ENCODE peak calls at places on chromosomes 12 and 14, in seven cellular contexts. K, V, R, D, L, C and U are unnamed samples.
A peak's percentile ranks its signal among the peaks of the same experiment; 100 is the strongest.

GRCh38 chr12:49545815-49546214 is 7.0 kb downstream of the KCNH3 start:
- DNase-seq in D (no peak), R (no peak), L (peak; percentile 6), K (no peak), V (no peak), C (no peak), U (no peak)

GRCh38 chr12:85253823-85254222 is 26.2 kb upstream of the ALX1 start:
- DNase-seq in K (no peak), V (no peak), C (no peak), L (no peak), D (no peak), R (no peak), U (no peak)

GRCh38 chr12:98238513-98238912 is 276.9 kb upstream of the TMPO start:
- DNase-seq in L (no peak), D (peak; percentile 76), K (no peak), C (peak; percentile 89), R (peak; percentile 31), V (peak; percentile 2), U (peak; percentile 52)

GRCh38 chr14:35932136-35932535 is 106.0 kb downstream of the BRMS1L start:
- DNase-seq in K (no peak), C (no peak), D (no peak), R (no peak), L (no peak), V (no peak), U (no peak)

GRCh38 chr12:118350908-118351592 is 21.7 kb downstream of the TAOK3 start:
- DNase-seq in V (no peak), R (no peak), L (no peak), K (no peak), D (no peak), C (no peak), U (no peak)

GRCh38 chr12:38601970-38602369 is 285.4 kb downstream of the ALG10B start:
- DNase-seq in L (no peak), V (no peak), D (no peak), C (no peak), K (no peak), R (no peak), U (no peak)

GRCh38 chr14:101928415-101928841 is 35.9 kb upstream of the DYNC1H1 start:
- DNase-seq in K (no peak), L (peak; percentile 48), R (no peak), D (no peak), V (no peak), C (no peak), U (no peak)

GRCh38 chr12:52200086-52200782 is 8.4 kb upstream of the KRT80 start:
- DNase-seq in C (no peak), R (no peak), D (no peak), L (peak; percentile 40), V (no peak), K (no peak), U (no peak)

GRCh38 chr12:90305379-90305778 is 596.7 kb upstream of the ATP2B1 start:
- DNase-seq in D (no peak), L (no peak), K (no peak), V (no peak), R (no peak), C (no peak), U (no peak)

GRCh38 chr12:98812225-98812624 is 167.1 kb downstream of the APAF1 start:
- DNase-seq in C (no peak), V (no peak), L (no peak), K (no peak), R (no peak), D (no peak), U (no peak)

GRCh38 chr12:47811581-47812484 is 7.9 kb downstream of the HDAC7 start:
- DNase-seq in R (peak; percentile 62), V (no peak), C (no peak), L (no peak), K (no peak), D (peak; percentile 80), U (peak; percentile 82)

GRCh38 chr12:39671898-39672875 is 52.6 kb upstream of the ABCD2 start:
- DNase-seq in L (no peak), V (no peak), C (no peak), R (no peak), D (no peak), K (no peak), U (no peak)

GRCh38 chr12:76552343-76552938 is 7.1 kb downstream of the OSBPL8 start:
- DNase-seq in R (no peak), C (no peak), K (no peak), L (no peak), D (peak; percentile 77), V (no peak), U (peak; percentile 22)

GRCh38 chr14:103530390-103530789 is 1.4 kb downstream of the TRMT61A start:
- DNase-seq in V (no peak), R (no peak), C (no peak), K (no peak), D (no peak), L (no peak), U (no peak)

DNA sequence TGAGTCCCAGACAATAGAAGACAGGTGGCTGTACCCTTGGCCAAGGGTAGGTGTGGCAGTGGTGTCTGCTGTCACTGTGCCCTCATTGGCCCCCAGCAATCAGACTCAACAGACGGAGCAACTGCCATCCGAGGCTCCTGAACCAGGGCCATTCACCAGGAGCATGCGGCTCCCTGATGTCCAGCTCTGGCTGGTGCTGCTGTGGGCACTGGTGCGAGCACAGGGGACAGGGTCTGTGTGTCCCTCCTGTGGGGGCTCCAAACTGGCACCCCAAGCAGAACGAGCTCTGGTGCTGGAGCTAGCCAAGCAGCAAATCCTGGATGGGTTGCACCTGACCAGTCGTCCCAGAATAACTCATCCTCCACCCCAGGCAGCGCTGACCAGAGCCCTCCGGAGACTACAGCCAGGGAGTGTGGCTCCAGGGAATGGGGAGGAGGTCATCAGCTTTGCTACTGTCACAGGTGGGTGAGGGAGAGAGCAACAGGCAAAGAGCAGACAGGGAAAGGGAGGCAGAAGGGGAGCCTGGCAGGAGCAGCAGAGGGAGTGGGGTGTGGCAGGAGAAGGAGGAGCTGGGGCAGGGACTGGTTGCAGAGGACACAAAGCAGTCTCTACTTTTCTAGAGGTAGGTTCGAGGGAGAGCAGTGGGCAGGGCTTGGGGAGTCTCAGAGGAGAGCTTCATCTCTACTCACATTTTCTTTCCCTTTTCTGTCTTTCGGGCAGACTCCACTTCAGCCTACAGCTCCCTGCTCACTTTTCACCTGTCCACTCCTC is 452 bp downstream of the INHBE start:
- DNase-seq in L (no peak), K (no peak), V (no peak), R (no peak), C (no peak), D (no peak), U (no peak)
- H3K4me3 ChIP-seq in L (no peak overlapping the region), K (peak overlapping the region; percentile 62), V (peak overlapping the region; percentile 44), R (peak overlapping the region; percentile 17), C (no peak overlapping the region), D (peak overlapping the region; percentile 42), U (peak overlapping the region; percentile 14)

GRCh38 chr12:11761869-11762567 is 112.5 kb downstream of the ETV6 start:
- DNase-seq in V (no peak), C (no peak), L (no peak), K (peak; percentile 66), D (no peak), R (no peak), U (no peak)

GRCh38 chr12:11765421-11765816 is 115.9 kb downstream of the ETV6 start:
- DNase-seq in R (no peak), D (peak; percentile 34), K (no peak), C (no peak), V (no peak), L (no peak), U (peak; percentile 39)

GRCh38 chr12:11763760-11764520 is 114.5 kb downstream of the ETV6 start:
- DNase-seq in D (peak; percentile 93), V (peak; percentile 72), L (no peak), C (no peak), R (peak; percentile 67), K (no peak), U (peak; percentile 72)

GRCh38 chr12:11759894-11760293 is 110.4 kb downstream of the ETV6 start:
- DNase-seq in C (no peak), V (no peak), L (no peak), D (peak; percentile 64), K (no peak), R (no peak), U (no peak)

DNA sequence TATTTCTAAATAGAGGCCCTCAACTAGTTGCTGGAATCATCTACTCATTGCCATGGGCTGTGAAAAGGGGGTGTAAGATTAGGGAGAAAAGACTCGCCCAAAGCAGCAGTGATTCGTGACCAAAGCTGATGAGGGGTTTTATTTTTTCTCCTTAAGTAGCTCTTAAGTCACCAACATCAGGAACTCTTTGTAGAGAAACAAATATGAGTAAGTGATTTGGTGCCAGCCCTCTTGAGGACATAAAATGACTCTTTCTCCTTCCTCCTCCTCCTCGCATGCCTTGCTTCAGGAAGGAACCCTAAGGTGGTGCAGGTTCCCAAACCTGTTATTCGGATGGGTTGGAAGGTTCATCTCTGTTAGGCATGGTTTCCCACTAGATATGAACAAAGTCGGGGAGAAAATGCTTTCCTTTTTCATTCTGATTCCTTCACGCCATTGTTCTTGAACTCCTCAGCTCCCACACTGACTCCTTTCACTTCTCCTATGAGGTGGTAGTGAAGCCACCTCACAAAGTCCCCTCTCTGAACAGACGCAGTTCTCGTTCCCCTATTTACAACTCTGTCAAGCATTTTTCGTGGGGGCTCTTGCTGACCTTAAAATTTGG is 113.4 kb downstream of the ETV6 start:
- DNase-seq in D (peak; percentile 41), C (no peak), K (no peak), V (no peak), R (no peak), L (no peak), U (no peak)
- H3K4me3 ChIP-seq in D (no peak overlapping the region), C (no peak overlapping the region), K (no peak overlapping the region), V (no peak overlapping the region), R (no peak overlapping the region), L (no peak overlapping the region), U (no peak overlapping the region)

GRCh38 chr12:122982963-122983788 is 2.7 kb downstream of the ARL6IP4 start:
- DNase-seq in D (no peak), K (no peak), V (no peak), L (no peak), C (no peak), R (no peak), U (no peak)
- H3K4me3 ChIP-seq in D (no peak overlapping the region), K (no peak overlapping the region), V (no peak overlapping the region), L (no peak overlapping the region), C (no peak overlapping the region), R (no peak overlapping the region), U (no peak overlapping the region)

GRCh38 chr14:71168564-71168963 is 261.3 kb downstream of the PCNX1 start:
- DNase-seq in V (no peak), C (no peak), R (no peak), K (no peak), D (no peak), L (no peak), U (no peak)

GRCh38 chr14:71166434-71166833 is 259.2 kb downstream of the PCNX1 start:
- DNase-seq in K (no peak), V (peak; percentile 21), D (peak; percentile 83), L (no peak), R (peak; percentile 67), C (no peak), U (peak; percentile 81)

GRCh38 chr14:71165650-71166049 is 258.4 kb downstream of the PCNX1 start:
- DNase-seq in K (no peak), C (no peak), V (no peak), D (peak; percentile 17), L (no peak), R (no peak), U (no peak)

GRCh38 chr14:71169861-71170260 is 262.6 kb downstream of the PCNX1 start:
- DNase-seq in R (no peak), K (no peak), C (no peak), L (no peak), D (no peak), V (no peak), U (no peak)

DNA sequence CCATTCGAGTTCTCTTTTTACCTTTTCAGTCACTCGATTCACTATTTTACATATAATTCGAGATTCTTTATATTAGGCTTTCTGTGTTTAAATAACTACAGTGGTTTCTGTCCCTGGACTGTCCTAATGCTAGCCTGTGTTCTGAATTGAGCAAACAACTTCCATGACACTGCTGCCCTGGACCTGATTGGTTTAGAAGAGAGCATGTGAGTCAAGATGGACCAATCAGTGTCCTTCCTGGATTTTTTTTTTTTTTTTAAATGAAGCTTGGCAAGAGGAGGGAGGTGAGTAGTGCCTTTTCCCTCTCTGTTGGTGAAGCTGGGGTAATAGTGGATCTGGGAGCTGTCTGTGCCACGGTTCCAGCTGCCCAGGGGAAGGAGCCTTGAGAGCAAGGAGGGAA is 261.8 kb downstream of the PCNX1 start:
- DNase-seq in D (no peak), R (no peak), V (no peak), K (no peak), L (no peak), C (no peak), U (no peak)
- H3K4me3 ChIP-seq in D (no peak overlapping the region), R (no peak overlapping the region), V (no peak overlapping the region), K (no peak overlapping the region), L (no peak overlapping the region), C (no peak overlapping the region), U (no peak overlapping the region)